ENCODE peak calls at places on chromosomes 2 and 18, in five cellular contexts. J, X, N, Y and H are unnamed samples.

GRCh38 chr2:186544255-186544675 is 45.6 kb upstream of the ITGAV start:
- DNase-seq in J (no peak), X (no peak), N (no peak), Y (peak), H (no peak)

GRCh38 chr2:216315817-216316603 is 56.3 kb downstream of the MARCHF4 start:
- DNase-seq in J (peak), X (peak), N (no peak), Y (no peak), H (no peak)

GRCh38 chr2:26035110-26035728 is 1.3 kb downstream of the RAB10 start:
- DNase-seq in J (peak), X (peak), N (no peak), Y (no peak), H (no peak)

GRCh38 chr2:96264656-96265348 is 995 bp downstream of the TMEM127 start:
- DNase-seq in J (peak), X (peak), N (no peak), Y (peak), H (peak)

GRCh38 chr2:201639205-201639604 is 4.1 kb downstream of the TMEM237 start:
- DNase-seq in J (no peak), X (no peak), N (no peak), Y (no peak), H (no peak)

GRCh38 chr18:56461151-56461550 is 177.2 kb downstream of the TXNL1 start:
- DNase-seq in J (no peak), X (no peak), N (no peak), Y (no peak), H (no peak)

GRCh38 chr2:237319086-237319820 is 94.7 kb downstream of the COL6A3 start:
- DNase-seq in J (no peak), X (no peak), N (no peak), Y (no peak), H (no peak)

GRCh38 chr2:45707034-45707433 is 55.6 kb downstream of the PRKCE start:
- DNase-seq in J (no peak), X (no peak), N (no peak), Y (no peak), H (no peak)

GRCh38 chr2:168545439-168546082 is 89.5 kb downstream of the CERS6 start:
- DNase-seq in J (no peak), X (no peak), N (no peak), Y (no peak), H (peak)

GRCh38 chr18:12032786-12033642 is 51.7 kb downstream of the IMPA2 start:
- DNase-seq in J (no peak), X (no peak), N (no peak), Y (no peak), H (no peak)

GRCh38 chr2:235171511-235172130 is 219.8 kb downstream of the SH3BP4 start:
- DNase-seq in J (peak), X (peak), N (no peak), Y (no peak), H (no peak)

GRCh38 chr2:94872088-94872618 is 923 bp downstream of the TEKT4 start:
- DNase-seq in J (no peak), X (peak), N (no peak), Y (no peak), H (no peak)

GRCh38 chr2:231810905-231811304 is 24.7 kb downstream of the COPS7B start:
- DNase-seq in J (no peak), X (no peak), N (no peak), Y (no peak), H (no peak)

GRCh38 chr2:209937893-209938292 is 64.5 kb upstream of the RPE start:
- DNase-seq in J (no peak), X (peak), N (no peak), Y (peak), H (no peak)

GRCh38 chr2:137888845-137889244 is 75.4 kb upstream of the HNMT start:
- DNase-seq in J (peak), X (peak), N (no peak), Y (peak), H (peak)

GRCh38 chr18:48929951-48930713 is 20.6 kb downstream of the SMAD7 start:
- DNase-seq in J (no peak), X (peak), N (no peak), Y (peak), H (no peak)

GRCh38 chr2:98521266-98521665 is 76.6 kb downstream of the INPP4A start:
- DNase-seq in J (no peak), X (no peak), N (no peak), Y (no peak), H (no peak)

GRCh38 chr2:38546585-38546984 is 56.1 kb downstream of the HNRNPLL start:
- DNase-seq in J (no peak), X (no peak), N (no peak), Y (no peak), H (no peak)

GRCh38 chr2:147449323-147450080 is 395.3 kb upstream of the ACVR2A start:
- DNase-seq in J (no peak), X (peak), N (no peak), Y (no peak), H (no peak)

GRCh38 chr18:48690494-48690893 is 151.7 kb downstream of the CTIF start:
- DNase-seq in J (no peak), X (no peak), N (no peak), Y (no peak), H (no peak)

GRCh38 chr2:191581003-191581402 is 96.9 kb upstream of the NABP1 start:
- DNase-seq in J (no peak), X (no peak), N (no peak), Y (no peak), H (no peak)

GRCh38 chr2:145006957-145007672 is 487.2 kb upstream of the ZEB2 start:
- DNase-seq in J (no peak), X (no peak), N (no peak), Y (no peak), H (no peak)

GRCh38 chr18:51028201-51028805 is 1.7 kb upstream of the SMAD4 start:
- DNase-seq in J (peak), X (no peak), N (no peak), Y (peak), H (peak)

GRCh38 chr2:101516833-101517690 is 42.1 kb upstream of the RFX8 start:
- DNase-seq in J (no peak), X (no peak), N (no peak), Y (peak), H (peak)

GRCh38 chr18:394997-395383 is 105.5 kb downstream of the COLEC12 start:
- DNase-seq in J (no peak), X (no peak), N (no peak), Y (no peak), H (no peak)

GRCh38 chr18:10490401-10491289 is 35.2 kb upstream of the NAPG start:
- DNase-seq in J (peak), X (no peak), N (peak), Y (peak), H (peak)

GRCh38 chr2:220209751-220210150 is 582.3 kb downstream of the SLC4A3 start:
- DNase-seq in J (no peak), X (no peak), N (no peak), Y (no peak), H (no peak)

GRCh38 chr2:75592028-75592427 is 31.3 kb upstream of the EVA1A start:
- DNase-seq in J (no peak), X (no peak), N (no peak), Y (peak), H (no peak)

GRCh38 chr2:9735335-9735734 is 104.5 kb upstream of the YWHAQ start:
- DNase-seq in J (no peak), X (no peak), N (no peak), Y (no peak), H (no peak)

GRCh38 chr2:9174771-9175441 is 31.7 kb upstream of the ASAP2 start:
- DNase-seq in J (no peak), X (no peak), N (no peak), Y (no peak), H (no peak)

GRCh38 chr2:232838406-232838874 is 31.6 kb upstream of the SNORC start:
- DNase-seq in J (peak), X (no peak), N (peak), Y (peak), H (peak)

GRCh38 chr2:148926291-148926961 is 51.4 kb downstream of the KIF5C start:
- DNase-seq in J (peak), X (peak), N (peak), Y (peak), H (no peak)

DNA sequence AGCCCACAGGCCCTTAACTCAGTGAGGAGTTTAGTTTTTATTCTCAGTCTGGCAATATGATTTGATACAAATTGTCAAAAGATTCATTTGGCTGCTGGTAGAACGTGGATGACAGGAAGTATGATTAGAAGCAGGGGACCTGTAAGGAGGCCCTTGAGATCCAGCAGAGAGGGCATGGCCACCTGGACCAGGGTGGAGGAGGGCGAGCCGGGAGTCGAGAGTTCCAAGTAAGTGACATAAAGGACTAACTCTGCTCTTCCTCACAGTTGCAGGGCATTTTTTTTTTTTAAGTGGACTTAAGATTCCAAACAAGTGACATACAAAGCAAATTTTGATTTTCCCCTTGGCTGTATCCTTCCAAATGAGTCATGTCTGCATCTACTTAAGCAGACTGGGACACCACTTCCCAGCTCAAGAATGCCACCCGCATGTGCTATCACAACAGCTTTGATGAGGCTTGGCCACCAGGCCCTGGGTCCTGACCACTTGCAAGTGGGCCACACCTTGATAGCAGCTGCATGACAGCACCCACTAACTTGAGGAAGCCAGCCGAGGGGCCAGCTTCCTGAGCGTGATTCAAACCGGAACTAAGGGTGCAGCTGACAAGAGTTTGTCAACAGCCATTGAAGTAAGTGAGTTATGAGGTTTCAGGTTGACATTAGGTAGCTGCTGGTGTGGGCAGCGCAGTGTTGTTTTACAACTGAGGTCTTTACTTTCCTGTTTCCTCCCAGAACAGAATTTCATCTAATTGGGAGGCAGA is 54.6 kb downstream of the EPHA4 start:
- DNase-seq in J (no peak), X (no peak), N (peak), Y (no peak), H (no peak)
- TF ChIP-seq POLR2AphosphoS5 in J (no peak), X (no peak), N (no peak), Y (no peak), H (peak)

GRCh38 chr2:71798266-71799012 is 345.1 kb downstream of the DYSF start:
- DNase-seq in J (peak), X (peak), N (no peak), Y (peak), H (peak)
- TF ChIP-seq GABPA in J (no peak), X (no peak), N (no peak), Y (no peak), H (no peak)

GRCh38 chr2:229922449-229923386 is at the start of gene FBXO36:
- DNase-seq in J (peak), X (peak), N (no peak), Y (peak), H (peak)

GRCh38 chr2:229921101-229921891 is 513 bp downstream of the TRIP12 start:
- DNase-seq in J (peak), X (peak), N (no peak), Y (peak), H (peak)

GRCh38 chr2:229921892-229922448 is at the start of gene TRIP12:
- DNase-seq in J (peak), X (peak), N (peak), Y (peak), H (peak)

GRCh38 chr2:229917793-229918192 is 4.0 kb downstream of the TRIP12 start:
- DNase-seq in J (no peak), X (no peak), N (no peak), Y (no peak), H (no peak)

DNA sequence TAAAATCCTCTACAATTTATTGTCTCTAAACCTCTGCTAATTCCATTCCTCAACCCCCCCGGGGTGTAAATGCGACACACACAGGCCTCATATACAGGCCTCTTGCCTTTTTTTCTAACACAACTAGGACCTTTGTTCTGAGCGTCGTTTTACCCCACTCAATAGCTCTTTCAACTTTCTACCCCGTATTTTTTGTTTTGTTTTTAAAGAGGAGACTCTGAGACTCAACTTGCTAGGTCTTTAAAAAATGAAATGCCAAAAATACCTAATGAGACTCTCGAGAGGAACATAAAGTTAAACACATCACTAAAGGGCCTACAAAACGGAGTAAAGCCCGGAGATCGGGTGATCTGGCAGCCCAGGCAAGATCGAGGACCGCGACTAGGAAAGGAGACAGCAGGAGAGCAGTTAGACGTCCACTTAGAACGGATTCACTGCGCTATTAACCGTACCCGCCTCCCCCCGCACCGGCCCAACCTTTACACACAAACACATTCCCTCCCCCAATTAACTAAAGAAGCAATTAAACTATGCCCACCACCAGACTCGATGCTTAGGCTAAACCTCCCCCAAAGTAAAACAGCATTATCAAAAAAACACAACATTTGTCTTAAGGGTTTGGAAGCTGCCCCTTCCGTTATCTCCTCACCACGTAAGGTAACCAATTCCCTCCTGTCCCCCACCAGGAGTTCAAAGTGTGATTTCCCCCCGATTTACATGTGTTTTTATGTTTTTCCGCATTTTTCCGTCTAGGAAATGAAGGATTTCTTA is 1.6 kb downstream of the TRIP12 start:
- DNase-seq in J (peak), X (no peak), N (no peak), Y (peak), H (no peak)
- TF ChIP-seq REST in J (no peak), X (no peak), N (no peak), Y (no peak), H (no peak)

DNA sequence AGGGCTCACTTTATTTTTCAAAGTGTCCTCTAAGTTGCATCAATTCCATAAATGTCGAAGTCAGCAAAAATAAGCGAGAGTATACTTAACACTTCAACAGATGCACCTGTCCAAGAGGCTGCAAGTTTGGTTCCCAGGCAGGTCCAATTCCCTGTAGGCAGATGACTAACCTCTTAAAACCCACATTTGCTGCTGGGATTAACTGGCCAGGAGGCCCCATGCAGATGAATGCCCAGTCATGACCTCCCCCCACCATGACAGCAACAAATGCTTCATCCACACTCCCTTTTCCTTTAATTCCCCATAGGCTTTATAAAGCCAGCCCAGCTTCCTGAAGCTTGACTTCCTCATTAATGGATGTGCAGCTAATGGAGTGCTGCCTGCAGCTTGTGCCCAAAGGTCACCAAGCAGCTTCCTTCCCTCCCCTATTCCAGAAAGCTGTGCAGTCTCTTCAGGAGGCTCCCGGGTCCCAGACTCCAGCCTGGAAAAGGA is 35.7 kb downstream of the REEP1 start:
- DNase-seq in J (no peak), X (no peak), N (no peak), Y (no peak), H (no peak)
- TF ChIP-seq POLR2AphosphoS5 in J (no peak), X (no peak), N (no peak), Y (no peak), H (no peak)

DNA sequence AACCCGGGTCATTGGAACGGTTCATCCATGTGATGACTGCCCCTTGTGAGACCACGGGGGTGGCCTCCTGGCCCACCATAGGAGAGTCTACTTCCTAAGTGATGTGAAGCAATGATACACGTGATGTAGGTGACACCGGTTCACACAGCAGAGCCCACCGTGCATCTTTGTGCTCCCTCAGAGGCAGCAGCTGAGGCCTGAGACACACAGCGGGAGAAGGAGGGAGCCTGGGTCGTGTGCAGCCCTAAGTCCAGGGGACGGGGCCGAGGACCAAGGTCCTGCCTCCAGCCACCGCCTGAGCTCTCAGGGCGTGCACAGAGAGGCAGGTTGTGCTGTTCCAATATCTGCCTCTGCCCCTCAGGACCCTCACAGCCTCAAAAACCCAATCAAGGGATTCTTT is 377.2 kb upstream of the SALL3 start:
- DNase-seq in J (no peak), X (no peak), N (no peak), Y (no peak), H (no peak)
- TF ChIP-seq GABPA in J (no peak), X (no peak), N (no peak), Y (no peak), H (no peak)